ENCODE peak calls at places on chromosomes 12 and 14, in six cellular contexts. N is GM12878, H is K562, L is GM12891, D is H1, F is HepG2. K is an unnamed sample.

GRCh38 chr12:107528731-107529365 is 156.8 kb upstream of the PWP1 start:
- DNase-seq in N (no peak), H (no peak), L (no peak), D (no peak), F (no peak), K (no peak)

GRCh38 chr12:49664591-49665146 is 41.3 kb downstream of the PRPF40B start:
- DNase-seq in N (no peak), H (no peak), L (no peak), D (no peak), F (no peak), K (no peak)

GRCh38 chr14:95064734-95065133 is 92.6 kb downstream of the DICER1 start:
- DNase-seq in N (no peak), H (no peak), L (no peak), D (no peak), F (no peak), K (no peak)

GRCh38 chr14:24436355-24437019 is 6.1 kb downstream of the SDR39U1 start:
- DNase-seq in N (no peak), H (peak), L (no peak), D (no peak), F (peak), K (no peak)

GRCh38 chr14:31439554-31439953 is 17.8 kb downstream of the DTD2 start:
- DNase-seq in N (no peak), H (no peak), L (no peak), D (no peak), F (no peak), K (no peak)

GRCh38 chr14:21300892-21301291 is 21.0 kb downstream of the RPGRIP1 start:
- DNase-seq in N (no peak), H (no peak), L (peak), D (peak), F (no peak), K (no peak)

GRCh38 chr12:62021808-62022207 is 238.4 kb upstream of the USP15 start:
- DNase-seq in N (no peak), H (no peak), L (no peak), D (no peak), F (peak), K (no peak)

GRCh38 chr14:68377459-68377858 is 415.4 kb downstream of the ZFP36L1 start:
- DNase-seq in N (no peak), H (peak), L (no peak), D (no peak), F (peak), K (no peak)

GRCh38 chr14:80955434-80955939 is at the start of gene TSHR:
- DNase-seq in N (no peak), H (peak), L (no peak), D (peak), F (no peak), K (no peak)

GRCh38 chr12:45051490-45052105 is 699 bp upstream of the DBX2 start:
- DNase-seq in N (no peak), H (no peak), L (no peak), D (peak), F (no peak), K (no peak)

GRCh38 chr12:93186131-93186530 is 191.6 kb upstream of the NUDT4 start:
- DNase-seq in N (no peak), H (no peak), L (no peak), D (no peak), F (no peak), K (no peak)

GRCh38 chr12:132385375-132385774 is 56.0 kb upstream of the GALNT9 start:
- DNase-seq in N (no peak), H (no peak), L (no peak), D (no peak), F (no peak), K (no peak)

GRCh38 chr14:104967414-104968152 is 10.6 kb downstream of the AHNAK2 start:
- DNase-seq in N (no peak), H (no peak), L (no peak), D (peak), F (no peak), K (no peak)

GRCh38 chr12:19139795-19140194 is 10.3 kb downstream of the PLEKHA5 start:
- DNase-seq in N (no peak), H (no peak), L (no peak), D (no peak), F (no peak), K (no peak)

GRCh38 chr12:116133609-116134214 is 143.8 kb downstream of the MED13L start:
- DNase-seq in N (no peak), H (no peak), L (no peak), D (no peak), F (no peak), K (no peak)

GRCh38 chr12:107622005-107622404 is 63.6 kb upstream of the PWP1 start:
- DNase-seq in N (no peak), H (peak), L (no peak), D (peak), F (peak), K (no peak)

GRCh38 chr12:66813137-66813867 is 134.4 kb upstream of the GRIP1 start:
- DNase-seq in N (no peak), H (no peak), L (no peak), D (no peak), F (peak), K (no peak)

GRCh38 chr14:100384819-100385813 is 62.0 kb downstream of the SLC25A47 start:
- DNase-seq in N (no peak), H (no peak), L (no peak), D (no peak), F (peak), K (no peak)

GRCh38 chr12:6786416-6787094 is 2.8 kb upstream of the CD4 start:
- DNase-seq in N (no peak), H (no peak), L (no peak), D (no peak), F (no peak), K (no peak)

GRCh38 chr12:6235499-6235898 is 35.3 kb downstream of the CD9 start:
- DNase-seq in N (no peak), H (no peak), L (no peak), D (no peak), F (peak), K (no peak)

GRCh38 chr12:1493781-1494180 is 100.6 kb downstream of the FBXL14 start:
- DNase-seq in N (no peak), H (no peak), L (no peak), D (peak), F (no peak), K (no peak)

GRCh38 chr12:29722164-29722563 is 61.6 kb downstream of the TMTC1 start:
- DNase-seq in N (no peak), H (no peak), L (no peak), D (no peak), F (no peak), K (no peak)

GRCh38 chr12:4190376-4191063 is 83.0 kb upstream of the CCND2 start:
- DNase-seq in N (no peak), H (no peak), L (no peak), D (no peak), F (no peak), K (no peak)

GRCh38 chr14:100616854-100617714 is 29.9 kb upstream of the BEGAIN start:
- DNase-seq in N (no peak), H (no peak), L (no peak), D (no peak), F (no peak), K (no peak)

GRCh38 chr12:13146539-13146938 is 43.1 kb upstream of the GSG1 start:
- DNase-seq in N (no peak), H (no peak), L (no peak), D (no peak), F (no peak), K (no peak)
- TF ChIP-seq POLR2AphosphoS5 in N (no peak), H (no peak), L (no peak), D (no peak), F (no peak), K (no peak)

GRCh38 chr14:36766974-36767373 is 105.3 kb downstream of the PAX9 start:
- DNase-seq in N (no peak), H (no peak), L (no peak), D (no peak), F (no peak), K (no peak)

GRCh38 chr14:36768638-36769337 is 107.1 kb downstream of the PAX9 start:
- DNase-seq in N (no peak), H (no peak), L (no peak), D (no peak), F (no peak), K (no peak)

GRCh38 chr14:36771256-36771655 is 109.6 kb downstream of the PAX9 start:
- DNase-seq in N (no peak), H (no peak), L (no peak), D (no peak), F (peak), K (no peak)

GRCh38 chr14:36773136-36773540 is 111.5 kb downstream of the PAX9 start:
- DNase-seq in N (no peak), H (peak), L (no peak), D (no peak), F (peak), K (no peak)

DNA sequence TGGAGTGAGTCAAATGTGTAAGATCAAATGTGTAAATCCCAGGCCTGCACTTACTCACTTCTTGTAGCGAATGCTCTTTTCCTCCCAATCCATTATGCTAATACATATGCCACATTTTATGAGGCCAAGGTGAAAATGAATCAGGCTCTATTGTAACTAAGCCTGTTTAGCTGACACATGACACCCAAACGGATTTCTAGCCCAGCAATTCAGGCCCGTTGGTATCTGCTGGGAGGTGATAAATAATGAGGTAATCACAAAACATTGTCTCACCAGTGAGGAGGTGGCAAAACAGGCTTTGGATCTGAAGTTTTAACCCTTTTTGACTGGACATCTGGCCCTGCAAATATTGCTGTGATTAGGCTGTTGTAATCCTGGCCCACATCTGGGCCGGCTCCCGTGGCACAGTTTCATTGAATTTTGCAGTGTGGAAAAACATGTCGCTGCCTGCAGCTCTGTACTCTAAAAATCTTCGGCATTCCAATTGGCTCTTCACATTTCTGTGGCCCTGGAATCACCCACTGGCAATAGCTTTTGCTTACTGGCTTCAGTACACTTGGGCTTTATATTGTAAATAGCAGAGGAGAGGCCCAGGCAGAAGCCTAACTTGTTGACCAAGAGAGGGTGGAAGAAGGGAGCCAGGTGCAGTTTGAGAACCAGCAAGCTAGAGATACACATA is 106.1 kb downstream of the PAX9 start:
- DNase-seq in N (no peak), H (peak), L (no peak), D (no peak), F (no peak), K (no peak)
- TF ChIP-seq TAF1 in N (no peak), H (no peak), L (no peak), D (no peak), F (no peak), K (no peak)

DNA sequence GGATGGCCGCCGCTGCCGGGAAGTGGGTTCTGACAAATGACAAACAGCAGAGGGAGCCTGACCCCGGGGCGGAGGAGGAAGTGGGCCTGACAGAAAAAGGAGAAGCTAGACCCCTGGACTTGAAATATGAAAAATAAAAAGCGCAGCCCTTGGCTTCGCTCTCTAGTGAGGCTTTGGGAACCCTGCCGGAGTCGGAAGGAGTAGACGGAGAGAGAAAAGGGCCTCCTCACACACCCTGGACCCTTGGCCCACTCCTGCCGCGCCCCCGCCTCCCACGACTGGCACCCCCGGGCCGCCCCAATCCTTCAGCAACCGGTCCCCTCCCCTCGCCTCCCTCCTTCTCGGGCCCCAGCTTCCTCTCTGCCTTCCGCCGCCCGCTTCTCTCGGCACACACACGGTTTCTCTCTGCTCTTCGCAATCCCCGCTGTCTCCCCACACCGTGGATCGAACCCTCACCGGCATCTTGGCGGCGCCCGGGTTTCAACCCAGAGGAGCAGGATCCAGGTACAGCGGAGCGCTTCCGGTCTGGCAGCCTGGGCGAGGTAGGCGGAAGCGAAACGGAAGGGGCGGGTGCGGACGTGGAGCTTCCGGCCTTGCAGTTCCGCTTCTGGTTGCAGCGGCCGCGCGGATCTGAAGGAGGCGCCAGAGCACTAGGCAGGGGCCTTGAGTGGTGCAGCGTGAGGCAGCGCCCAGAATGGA is at the start of gene ARPC3:
- DNase-seq in N (peak), H (peak), L (peak), D (peak), F (peak), K (peak)
- TF ChIP-seq POLR2A in N (peak), H (peak), L (peak), D (no peak), F (peak), K (peak)

GRCh38 chr14:76656592-76656991 is 104.7 kb upstream of the VASH1 start:
- DNase-seq in N (no peak), H (no peak), L (no peak), D (no peak), F (no peak), K (no peak)

GRCh38 chr14:76654573-76654955 is 106.7 kb upstream of the VASH1 start:
- DNase-seq in N (no peak), H (no peak), L (no peak), D (no peak), F (no peak), K (no peak)

GRCh38 chr14:76651410-76652055 is 109.7 kb upstream of the VASH1 start:
- DNase-seq in N (no peak), H (no peak), L (no peak), D (no peak), F (no peak), K (no peak)

GRCh38 chr14:76655331-76655730 is 105.9 kb upstream of the VASH1 start:
- DNase-seq in N (no peak), H (no peak), L (no peak), D (no peak), F (no peak), K (no peak)

DNA sequence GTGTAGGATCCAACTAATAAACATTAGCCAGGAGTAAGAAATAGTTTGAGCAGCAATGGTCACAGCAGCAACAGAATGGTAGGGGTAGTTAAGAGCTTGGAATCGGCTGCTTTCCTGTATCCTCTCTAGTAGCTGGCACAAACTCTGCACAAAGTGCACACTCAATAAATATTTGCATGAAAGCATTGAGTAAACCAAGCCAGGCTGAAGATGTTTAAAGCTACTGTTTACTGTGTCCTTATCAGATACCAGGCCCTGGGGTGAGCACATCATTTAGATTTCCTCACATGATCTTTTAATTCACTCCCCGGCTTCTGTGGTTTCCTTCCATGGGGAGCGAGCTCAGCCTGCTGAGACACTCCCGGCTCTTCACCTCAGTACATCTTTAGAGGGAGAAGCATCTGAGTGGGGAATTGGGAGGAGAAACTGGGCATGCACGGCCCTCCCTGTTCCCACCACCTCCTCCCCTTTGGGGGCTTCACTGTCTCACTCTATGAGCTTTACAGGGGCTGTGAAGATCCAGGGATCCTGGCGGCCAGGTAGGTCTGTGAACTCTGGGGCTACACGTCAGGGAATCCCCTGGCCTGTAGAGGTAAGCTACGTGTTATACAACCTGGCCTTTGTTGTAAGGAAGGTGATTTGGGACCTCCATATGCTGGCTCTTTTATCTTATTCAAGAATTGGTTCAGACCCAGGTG is 107.2 kb upstream of the VASH1 start:
- DNase-seq in N (no peak), H (no peak), L (no peak), D (no peak), F (peak), K (no peak)
- TF ChIP-seq POLR2AphosphoS5 in N (no peak), H (no peak), L (no peak), D (no peak), F (no peak), K (no peak)

GRCh38 chr12:106433055-106433454 is 75.5 kb downstream of the POLR3B start:
- DNase-seq in N (no peak), H (no peak), L (no peak), D (no peak), F (no peak), K (no peak)

GRCh38 chr12:106431839-106432411 is 74.4 kb downstream of the POLR3B start:
- DNase-seq in N (no peak), H (no peak), L (no peak), D (no peak), F (no peak), K (no peak)

GRCh38 chr12:106434521-106434920 is 77.0 kb downstream of the POLR3B start:
- DNase-seq in N (no peak), H (no peak), L (no peak), D (no peak), F (no peak), K (no peak)

GRCh38 chr12:106436183-106436582 is 78.6 kb downstream of the POLR3B start:
- DNase-seq in N (no peak), H (no peak), L (no peak), D (no peak), F (no peak), K (no peak)
- TF ChIP-seq TAF1 in N (no peak), H (no peak), L (no peak), D (no peak), F (no peak), K (no peak)

GRCh38 chr14:23035303-23036164 is 834 bp upstream of the PSMB5 start:
- DNase-seq in N (no peak), H (no peak), L (no peak), D (no peak), F (no peak), K (no peak)

GRCh38 chr14:23040100-23040499 is 1.9 kb upstream of the PSMB11 start:
- DNase-seq in N (no peak), H (no peak), L (no peak), D (no peak), F (peak), K (no peak)

GRCh38 chr14:23030936-23031335 is 3.8 kb downstream of the PSMB5 start:
- DNase-seq in N (no peak), H (no peak), L (no peak), D (no peak), F (no peak), K (no peak)

GRCh38 chr14:23033801-23034497 is 751 bp downstream of the PSMB5 start:
- DNase-seq in N (no peak), H (no peak), L (no peak), D (no peak), F (no peak), K (no peak)

DNA sequence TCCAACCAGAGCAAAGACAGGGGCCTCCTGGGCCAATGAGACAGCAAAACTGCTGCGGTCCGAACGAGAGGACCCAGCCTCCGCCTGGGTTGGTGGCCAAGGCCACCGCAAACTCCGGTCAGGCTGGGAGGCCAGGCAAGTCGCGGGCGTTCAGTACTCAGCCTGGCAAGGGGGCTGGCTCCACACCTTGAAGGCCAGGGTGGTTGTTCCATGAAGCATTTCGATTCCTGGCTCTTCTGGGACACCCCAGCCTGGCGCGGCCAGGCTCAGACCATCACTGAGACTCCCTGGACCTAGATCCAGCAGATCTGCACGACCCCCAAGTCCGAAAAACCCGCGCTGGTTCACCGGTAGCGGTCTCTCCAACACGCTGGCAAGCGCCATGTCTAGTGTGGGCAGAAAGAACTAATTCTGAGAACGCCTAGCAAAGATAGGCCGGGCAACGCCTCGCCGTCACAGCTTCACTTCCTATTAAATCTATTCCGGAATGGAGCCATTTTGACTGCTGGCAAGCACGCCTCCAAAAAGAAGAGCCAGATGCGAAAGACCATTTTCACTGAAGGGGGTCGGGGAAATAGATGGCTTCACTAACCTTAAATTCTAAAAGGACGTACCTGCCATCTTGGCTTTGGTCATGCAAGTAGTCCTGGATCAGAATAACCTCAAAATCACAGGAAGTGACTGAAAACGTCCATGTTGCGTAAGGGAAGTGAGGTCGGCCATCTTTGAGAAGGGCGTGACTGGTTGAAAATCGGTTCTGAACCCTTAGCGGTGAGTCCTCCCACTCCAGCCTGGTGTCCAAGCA is at the start of gene PSMB5:
- DNase-seq in N (peak), H (peak), L (peak), D (peak), F (peak), K (peak)
- TF ChIP-seq POLR2A in N (peak), H (peak), L (peak), D (peak), F (no peak), K (peak)

GRCh38 chr12:108948369-108948768 is 68.5 kb downstream of the DAO start:
- DNase-seq in N (no peak), H (no peak), L (no peak), D (no peak), F (no peak), K (no peak)

GRCh38 chr12:108949976-108950375 is 70.1 kb downstream of the DAO start:
- DNase-seq in N (no peak), H (no peak), L (no peak), D (no peak), F (no peak), K (no peak)

GRCh38 chr12:108950991-108951739 is 69.7 kb downstream of the SVOP start:
- DNase-seq in N (peak), H (peak), L (no peak), D (peak), F (peak), K (no peak)

DNA sequence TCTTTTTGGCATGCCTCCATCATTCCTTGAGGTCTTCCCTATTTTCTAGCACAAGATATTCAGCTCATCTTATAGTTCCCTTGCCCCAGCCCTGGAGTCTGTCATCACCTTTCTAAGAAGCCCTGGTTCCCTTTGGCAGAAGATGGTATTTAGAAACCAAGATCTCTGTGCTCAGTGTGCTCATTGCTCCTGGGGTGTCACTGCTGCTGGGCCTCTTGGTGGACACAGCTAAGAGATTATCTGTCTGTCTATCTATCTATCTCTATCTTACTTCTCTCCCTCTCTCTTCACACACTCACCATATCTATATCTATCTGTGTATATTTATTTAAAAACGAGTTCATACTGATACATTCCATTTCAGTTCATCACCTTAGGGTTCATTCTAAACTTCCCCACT is 67.2 kb downstream of the DAO start:
- DNase-seq in N (no peak), H (no peak), L (no peak), D (no peak), F (no peak), K (no peak)
- TF ChIP-seq POLR2AphosphoS5 in N (no peak), H (no peak), L (no peak), D (no peak), F (no peak), K (no peak)

K was measured in GM12892.